ENCODE peak calls at places on chromosomes 6 and 20, in seven cellular contexts. S is right lobe of liver; U is transverse colon; Q is body of pancreas; L is heart left ventricle; B is right cardiac atrium; F is CD4-positive, alpha-beta memory T cell. Y is an unnamed sample.

GRCh38 chr6:73657201-73657600 is 3.4 kb upstream of the SLC17A5 start:
- DNase-seq in S (no peak), U (no peak), Q (no peak), L (no peak), B (no peak), F (no peak), Y (peak; percentile 6)

GRCh38 chr6:108902389-108902792 is 54.2 kb downstream of the ARMC2 start:
- DNase-seq in S (no peak), U (no peak), Q (no peak), L (no peak), B (no peak), F (no peak), Y (no peak)

GRCh38 chr20:36676701-36677421 is 30.9 kb upstream of the SLA2 start:
- DNase-seq in S (no peak), U (no peak), Q (no peak), L (no peak), B (no peak), F (no peak), Y (no peak)

GRCh38 chr6:141482773-141483172 is 650.0 kb upstream of the GJE1 start:
- DNase-seq in S (no peak), U (no peak), Q (no peak), L (no peak), B (no peak), F (no peak), Y (peak; percentile 12)

GRCh38 chr6:2110504-2110903 is 134.9 kb downstream of the GMDS start:
- DNase-seq in S (no peak), U (no peak), Q (no peak), L (no peak), B (no peak), F (no peak), Y (no peak)

GRCh38 chr6:78832091-78832808 is 35.1 kb upstream of the IRAK1BP1 start:
- DNase-seq in S (no peak), U (no peak), Q (peak; percentile 30), L (no peak), B (no peak), F (no peak), Y (no peak)

GRCh38 chr6:10528170-10528981 is 7.2 kb downstream of the GCNT2 start:
- DNase-seq in S (peak; percentile 74), U (peak; percentile 67), Q (peak; percentile 45), L (no peak), B (no peak), F (no peak), Y (peak; percentile 13)

GRCh38 chr20:24960302-24960801 is 11.3 kb downstream of the CST7 start:
- DNase-seq in S (peak; percentile 39), U (no peak), Q (peak; percentile 26), L (no peak), B (no peak), F (no peak), Y (no peak)

GRCh38 chr6:35737413-35738211 is 780 bp downstream of the ARMC12 start:
- DNase-seq in S (peak; percentile 48), U (no peak), Q (peak; percentile 25), L (no peak), B (peak; percentile 54), F (peak; percentile 76), Y (no peak)

GRCh38 chr20:62186096-62186426 is 3.2 kb downstream of the MTG2 start:
- DNase-seq in S (no peak), U (no peak), Q (no peak), L (no peak), B (no peak), F (no peak), Y (no peak)

GRCh38 chr6:145898376-145898775 is 65.8 kb downstream of the SHPRH start:
- DNase-seq in S (no peak), U (no peak), Q (no peak), L (no peak), B (no peak), F (no peak), Y (no peak)

GRCh38 chr20:61603715-61604114 is 351.7 kb downstream of the CDH4 start:
- DNase-seq in S (no peak), U (no peak), Q (no peak), L (no peak), B (no peak), F (no peak), Y (no peak)

GRCh38 chr20:33531047-33531877 is 41.4 kb downstream of the CBFA2T2 start:
- DNase-seq in S (no peak), U (no peak), Q (no peak), L (no peak), B (no peak), F (no peak), Y (no peak)
- H3K27ac ChIP-seq in S (no peak overlapping the region), U (peak overlapping the region; percentile 45), Q (no peak overlapping the region), L (peak overlapping the region; percentile 10), B (no peak overlapping the region), F (no peak overlapping the region), Y (no peak overlapping the region)

DNA sequence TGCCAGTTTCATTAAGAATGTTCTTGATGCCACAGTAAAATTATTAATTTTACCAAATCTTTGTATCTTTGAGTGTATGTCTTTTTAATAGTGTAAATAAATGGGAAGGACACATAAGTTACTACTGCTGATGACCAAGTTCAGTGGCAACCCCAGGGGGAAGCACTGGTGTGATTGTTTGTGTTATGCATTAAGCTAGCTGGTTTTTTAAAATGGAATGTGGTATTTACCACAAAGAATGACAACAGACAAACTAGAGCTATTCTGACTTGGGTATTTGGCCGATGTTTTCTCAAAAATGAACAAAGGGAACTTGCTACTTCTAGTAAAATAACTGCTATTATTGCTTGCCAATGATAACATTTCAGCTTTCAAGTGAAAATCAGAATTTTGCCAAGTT is 2.9 kb downstream of the FNDC1 start:
- DNase-seq in S (no peak), U (no peak), Q (no peak), L (no peak), B (no peak), F (no peak), Y (no peak)
- H3K27me3 ChIP-seq in S (peaks cover 6% of the 10 kb centered on the region), U (peaks cover 75% of the 10 kb centered on the region), Q (peaks cover 13% of the 10 kb centered on the region), L (peaks cover 23% of the 10 kb centered on the region), B (no peaks in the 10 kb centered on the region), F (peaks cover 41% of the 10 kb centered on the region), Y (peaks cover 32% of the 10 kb centered on the region)

DNA sequence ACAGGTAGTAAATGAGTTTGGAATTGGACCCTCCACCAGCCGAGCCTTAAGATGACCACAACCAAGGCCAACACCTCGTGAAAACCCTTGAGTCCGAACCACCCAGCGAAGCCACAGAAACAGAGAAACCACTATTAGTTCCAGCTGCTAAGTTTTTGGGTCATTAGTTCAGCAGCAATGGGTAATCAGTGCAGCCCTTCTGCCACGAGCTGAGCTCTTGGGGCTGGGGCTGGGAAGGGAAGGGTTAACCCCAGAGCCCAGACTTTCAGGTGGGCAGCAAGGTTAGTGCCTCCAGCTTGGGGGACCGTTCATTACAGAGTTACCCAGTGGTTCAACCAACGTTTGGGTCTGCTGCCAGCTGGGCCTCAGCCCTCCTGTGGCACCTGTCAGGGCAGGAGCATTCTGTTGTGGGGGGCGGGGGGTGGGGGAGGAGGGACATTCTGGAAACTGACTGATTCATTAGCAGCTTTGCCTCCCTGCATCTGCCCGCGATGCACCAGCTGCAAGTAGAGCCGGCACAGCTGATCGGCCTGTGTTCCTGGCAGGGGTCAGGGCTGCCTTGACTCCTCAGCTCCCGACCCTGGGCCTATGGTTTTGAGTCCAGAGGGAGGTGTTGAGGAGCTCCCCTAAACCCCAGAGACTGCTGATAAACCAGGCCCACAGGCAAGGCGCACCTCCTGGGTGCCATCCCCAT is 52.7 kb downstream of the TGM2 start:
- DNase-seq in S (no peak), U (no peak), Q (no peak), L (no peak), B (peak; percentile 47), F (no peak), Y (no peak)
- H3K27ac ChIP-seq in S (no peak overlapping the region), U (no peak overlapping the region), Q (no peak overlapping the region), L (peak overlapping the region; percentile 93), B (no peak overlapping the region), F (no peak overlapping the region), Y (no peak overlapping the region)

GRCh38 chr6:39814236-39814635 is 22.1 kb downstream of the DAAM2 start:
- DNase-seq in S (no peak), U (no peak), Q (no peak), L (no peak), B (no peak), F (no peak), Y (no peak)
- H3K27me3 ChIP-seq in S (no peaks in the 10 kb centered on the region), U (no peaks in the 10 kb centered on the region), Q (no peaks in the 10 kb centered on the region), L (no peaks in the 10 kb centered on the region), B (no peaks in the 10 kb centered on the region), F (no peaks in the 10 kb centered on the region), Y (no peaks in the 10 kb centered on the region)

GRCh38 chr6:52829046-52829817 is 11.4 kb downstream of the GSTA5 start:
- DNase-seq in S (no peak), U (no peak), Q (no peak), L (no peak), B (no peak), F (no peak), Y (no peak)

GRCh38 chr6:52826513-52826912 is 14.1 kb downstream of the GSTA5 start:
- DNase-seq in S (no peak), U (no peak), Q (no peak), L (no peak), B (no peak), F (no peak), Y (no peak)
- H3K27ac ChIP-seq in S (no peak overlapping the region), U (no peak overlapping the region), Q (peak overlapping the region; percentile 54), L (no peak overlapping the region), B (no peak overlapping the region), F (no peak overlapping the region), Y (no peak overlapping the region)

GRCh38 chr6:13929196-13929595 is 4.4 kb downstream of the RNF182 start:
- DNase-seq in S (no peak), U (no peak), Q (no peak), L (no peak), B (no peak), F (no peak), Y (no peak)
- H3K27me3 ChIP-seq in S (peaks cover 10% of the 10 kb centered on the region), U (peaks cover 81% of the 10 kb centered on the region), Q (peaks cover 8% of the 10 kb centered on the region), L (peaks cover 40% of the 10 kb centered on the region), B (no peaks in the 10 kb centered on the region), F (peaks cover 48% of the 10 kb centered on the region), Y (peaks cover 35% of the 10 kb centered on the region)

DNA sequence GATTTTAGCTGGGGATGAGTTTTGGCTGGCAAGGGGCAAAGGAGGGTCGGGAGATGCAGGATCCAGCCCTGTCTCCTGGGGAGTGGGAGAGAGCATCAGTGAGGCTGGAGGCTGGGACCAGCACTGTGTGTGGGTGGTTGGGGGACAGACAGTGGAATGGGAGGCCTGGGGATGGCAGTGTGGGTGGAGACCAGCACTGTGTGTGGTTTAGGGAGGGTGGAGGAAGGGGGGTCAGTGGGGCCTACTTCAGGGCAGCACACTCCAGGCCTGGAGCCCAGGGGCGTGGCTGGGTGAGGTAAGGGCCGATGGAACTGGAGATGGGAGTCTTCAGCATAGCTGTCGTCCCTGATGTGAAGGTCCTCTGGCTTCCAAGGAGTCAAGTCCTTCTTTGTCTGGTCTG is 18.7 kb downstream of the KCNK17 start:
- DNase-seq in S (no peak), U (no peak), Q (no peak), L (peak; percentile 50), B (peak; percentile 80), F (no peak), Y (no peak)
- H3K27ac ChIP-seq in S (no peak overlapping the region), U (no peak overlapping the region), Q (no peak overlapping the region), L (no peak overlapping the region), B (no peak overlapping the region), F (no peak overlapping the region), Y (no peak overlapping the region)

GRCh38 chr20:51089272-51089671 is 66.4 kb upstream of the KCNG1 start:
- DNase-seq in S (no peak), U (no peak), Q (no peak), L (no peak), B (no peak), F (no peak), Y (no peak)
- H3K27me3 ChIP-seq in S (peaks cover 5% of the 10 kb centered on the region), U (peaks cover 41% of the 10 kb centered on the region), Q (peaks cover 4% of the 10 kb centered on the region), L (peaks cover 28% of the 10 kb centered on the region), B (peaks cover 2% of the 10 kb centered on the region), F (peaks cover 25% of the 10 kb centered on the region), Y (peaks cover 17% of the 10 kb centered on the region)

GRCh38 chr6:157449610-157450009 is 68.6 kb downstream of the ZDHHC14 start:
- DNase-seq in S (no peak), U (no peak), Q (no peak), L (no peak), B (no peak), F (no peak), Y (no peak)
- H3K27ac ChIP-seq in S (no peak overlapping the region), U (no peak overlapping the region), Q (peak overlapping the region; percentile 50), L (no peak overlapping the region), B (no peak overlapping the region), F (no peak overlapping the region), Y (no peak overlapping the region)